ENCODE peak calls at places on chromosomes 11 and 22, in nine cellular contexts. Y is Peyer's patch, U is HepG2, I is OCI-LY7, Z is kidney, C is BE2C, L is uterus, N is mucosa of descending colon, Q is heart right ventricle. X is an unnamed sample. For H3K36me3, the result is how much of the 10 kb centered on the place peaks cover.

GRCh38 chr11:18115360-18116127 is 9.7 kb upstream of the SAAL1 start:
- DNase-seq in Y (peak), Z (no peak), L (peak), Q (no peak), U (peak), I (peak), N (no peak), C (peak), X (peak)

GRCh38 chr11:46363455-46363920 is 16.2 kb downstream of the DGKZ start:
- DNase-seq in L (no peak), Q (peak), C (no peak), I (no peak), U (no peak), Y (no peak), N (no peak), Z (peak), X (no peak)

GRCh38 chr22:26718905-26719304 is 61.5 kb downstream of the MIAT start:
- DNase-seq in U (no peak), N (no peak), C (no peak), I (no peak), Z (no peak), Q (no peak), Y (no peak), L (no peak), X (no peak)

GRCh38 chr22:19483481-19484244 is 3.9 kb downstream of the CDC45 start:
- DNase-seq in I (no peak), Z (no peak), U (no peak), Y (no peak), C (no peak), N (no peak), L (no peak), Q (no peak), X (no peak)

GRCh38 chr11:62676698-62677097 is 2.2 kb downstream of the UBXN1 start:
- DNase-seq in U (no peak), Q (no peak), Y (no peak), I (no peak), Z (no peak), C (no peak), N (peak), L (no peak), X (no peak)

GRCh38 chr11:86201371-86201770 is 43.2 kb upstream of the EED start:
- DNase-seq in C (no peak), L (no peak), Z (no peak), Y (no peak), U (no peak), N (no peak), Q (no peak), I (no peak), X (no peak)

GRCh38 chr11:17979770-17980371 is 33.0 kb downstream of the SERGEF start:
- DNase-seq in Q (no peak), U (peak), L (peak), Y (peak), Z (no peak), I (peak), N (no peak), C (peak), X (no peak)

GRCh38 chr11:12677131-12677530 is 2.9 kb downstream of the TEAD1 start:
- DNase-seq in C (peak), U (no peak), L (no peak), Y (no peak), I (no peak), Z (no peak), Q (no peak), N (no peak), X (peak)

GRCh38 chr11:110430267-110431211 is 791 bp downstream of the FDX1 start:
- DNase-seq in C (no peak), I (peak), Q (peak), L (no peak), N (peak), Z (no peak), U (peak), Y (peak), X (peak)

GRCh38 chr22:25176175-25176574 is 23.5 kb upstream of the CRYBB3 start:
- DNase-seq in U (no peak), I (no peak), Y (no peak), C (no peak), N (no peak), Q (no peak), L (no peak), Z (no peak), X (no peak)

GRCh38 chr22:25176799-25177198 is 22.9 kb upstream of the CRYBB3 start:
- DNase-seq in C (no peak), Z (no peak), U (no peak), N (no peak), Y (no peak), Q (no peak), L (no peak), I (no peak), X (no peak)

GRCh38 chr22:25174888-25175411 is 24.7 kb upstream of the CRYBB3 start:
- DNase-seq in I (no peak), N (no peak), Z (no peak), Q (no peak), L (no peak), C (no peak), Y (no peak), U (no peak), X (no peak)

GRCh38 chr22:25177895-25178294 is 21.8 kb upstream of the CRYBB3 start:
- DNase-seq in Q (no peak), C (no peak), Y (no peak), Z (no peak), I (no peak), N (no peak), U (no peak), L (no peak), X (no peak)

DNA sequence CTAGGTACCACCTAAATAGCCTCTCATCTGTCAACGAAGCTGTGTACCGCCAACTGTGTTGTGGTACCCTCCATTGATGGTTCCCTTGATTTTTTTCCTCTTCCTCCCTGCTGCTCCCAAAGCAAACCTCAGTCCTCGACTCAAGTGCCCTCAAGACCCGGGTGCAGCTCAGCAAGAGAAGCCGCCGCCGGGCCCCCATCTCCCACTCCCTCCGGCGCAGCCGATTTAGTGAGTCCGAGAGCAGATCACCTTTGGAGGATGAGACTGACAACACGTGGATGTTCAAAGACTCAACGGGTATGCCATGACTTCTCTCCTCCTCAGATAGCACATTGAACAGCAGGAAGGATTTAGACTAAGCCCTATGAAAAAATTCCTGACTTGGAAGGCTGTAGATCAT is 22.4 kb upstream of the CRYBB3 start:
- DNase-seq in L (no peak), Q (no peak), I (no peak), N (no peak), Z (no peak), Y (no peak), C (no peak), U (no peak), X (no peak)
- H3K36me3 ChIP-seq in L (under half), Q (under half), I (under half), N (under half), Z (under half), Y (half or more), C (under half), U (half or more), X (under half)

DNA sequence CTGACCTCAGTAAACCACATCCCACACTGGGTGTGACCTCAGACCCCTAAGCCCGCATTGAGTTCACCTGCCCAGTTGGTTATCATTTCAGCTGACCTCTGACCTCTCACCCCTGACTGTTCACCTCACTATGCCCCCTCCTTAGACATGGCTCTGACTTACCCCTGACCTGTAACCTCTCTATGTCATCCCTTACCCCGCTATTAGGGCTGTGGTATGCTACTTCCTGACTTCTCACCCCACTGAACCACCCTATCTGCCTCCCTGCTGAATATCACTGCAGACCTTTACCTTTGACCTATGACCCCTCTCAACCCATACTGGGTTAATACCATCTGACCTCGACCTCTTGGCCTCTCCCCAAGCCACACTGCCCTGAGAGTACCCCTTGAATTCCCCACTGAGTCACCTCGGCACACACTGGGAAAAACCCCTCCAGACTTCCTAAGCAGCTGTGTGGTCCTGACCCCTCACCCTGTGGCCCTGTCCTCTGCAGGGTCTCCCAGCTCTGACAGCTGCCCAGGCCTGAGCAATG is 8.3 kb downstream of the PLCB3 start:
- DNase-seq in L (no peak), Y (no peak), N (no peak), U (no peak), Q (no peak), I (no peak), Z (peak), C (no peak), X (no peak)
- H3K36me3 ChIP-seq in L (under half), Y (half or more), N (under half), U (under half), Q (under half), I (under half), Z (under half), C (under half), X (under half)

DNA sequence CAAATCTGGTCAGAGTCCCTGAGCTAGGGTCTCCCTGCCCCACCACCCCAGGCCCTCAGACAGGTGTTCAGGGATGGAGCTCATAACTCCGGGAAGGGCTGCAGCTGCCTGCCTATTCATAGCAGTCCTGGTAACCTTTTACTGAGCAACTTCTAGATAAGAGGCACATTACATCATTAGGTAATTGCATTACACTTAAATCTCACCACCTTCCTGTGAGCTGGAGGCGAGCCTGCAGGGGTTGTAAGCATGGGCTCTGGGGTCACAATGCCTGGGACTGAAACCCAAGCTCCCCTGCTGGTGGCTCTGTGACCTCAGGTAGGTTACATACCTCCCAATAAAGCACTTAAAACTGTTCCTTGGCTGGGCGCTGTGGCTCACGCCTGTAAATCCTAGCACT is 22.5 kb downstream of the TP53I11 start:
- DNase-seq in Q (no peak), C (no peak), I (no peak), Y (no peak), U (no peak), N (no peak), L (no peak), Z (no peak), X (no peak)
- H3K36me3 ChIP-seq in Q (under half), C (under half), I (under half), Y (under half), U (under half), N (under half), L (under half), Z (under half), X (under half)

GRCh38 chr22:37849089-37849751 is at the start of gene EIF3L:
- DNase-seq in Z (peak), Y (peak), U (peak), C (peak), Q (peak), I (peak), L (peak), N (peak), X (peak)

GRCh38 chr22:37850801-37851200 is 1.6 kb downstream of the EIF3L start:
- DNase-seq in Q (no peak), L (no peak), U (no peak), C (no peak), Y (no peak), N (no peak), Z (no peak), I (no peak), X (no peak)

GRCh38 chr22:37855462-37855861 is 6.2 kb downstream of the EIF3L start:
- DNase-seq in L (no peak), Y (no peak), U (no peak), I (no peak), C (no peak), Z (no peak), Q (no peak), N (no peak), X (no peak)

GRCh38 chr22:37854946-37855345 is 5.7 kb downstream of the EIF3L start:
- DNase-seq in U (no peak), I (no peak), C (no peak), Y (no peak), N (no peak), Z (no peak), Q (no peak), L (no peak), X (no peak)

DNA sequence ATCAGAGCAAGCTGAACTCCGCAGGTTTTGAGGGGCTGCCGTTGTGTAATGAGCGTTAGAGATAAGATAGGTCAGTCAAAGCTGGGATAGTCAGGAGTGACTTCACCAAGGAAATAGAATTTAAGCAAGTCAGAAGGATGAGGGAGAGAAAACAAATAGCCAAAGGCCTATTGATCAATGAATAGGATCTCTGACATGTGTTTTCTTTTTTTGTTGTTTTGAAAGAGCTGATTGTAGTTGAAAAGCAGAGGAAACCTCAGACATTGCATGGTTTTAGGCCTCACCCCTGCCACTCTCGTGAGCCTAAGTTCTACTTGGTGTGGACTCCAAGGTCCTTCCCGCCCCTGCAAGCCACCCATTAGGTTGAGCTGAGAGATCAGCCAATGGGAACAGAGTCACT is 3.2 kb downstream of the EIF3L start:
- DNase-seq in Z (no peak), N (no peak), Q (no peak), I (no peak), U (no peak), Y (no peak), L (no peak), C (no peak), X (no peak)
- H3K36me3 ChIP-seq in Z (under half), N (under half), Q (under half), I (half or more), U (half or more), Y (half or more), L (under half), C (half or more), X (under half)

GRCh38 chr11:100769165-100769564 is 82.1 kb downstream of the ARHGAP42 start:
- DNase-seq in I (no peak), C (no peak), N (no peak), L (no peak), Q (no peak), Y (no peak), Z (no peak), U (no peak), X (no peak)
- H3K36me3 ChIP-seq in I (under half), C (under half), N (under half), L (under half), Q (under half), Y (under half), Z (under half), U (under half), X (under half)

GRCh38 chr22:46024136-46024840 is 47.3 kb upstream of the WNT7B start:
- DNase-seq in N (no peak), U (no peak), Y (no peak), L (peak), I (no peak), C (no peak), Z (peak), Q (no peak), X (no peak)
- H3K36me3 ChIP-seq in N (under half), U (under half), Y (under half), L (under half), I (under half), C (under half), Z (under half), Q (under half), X (under half)

DNA sequence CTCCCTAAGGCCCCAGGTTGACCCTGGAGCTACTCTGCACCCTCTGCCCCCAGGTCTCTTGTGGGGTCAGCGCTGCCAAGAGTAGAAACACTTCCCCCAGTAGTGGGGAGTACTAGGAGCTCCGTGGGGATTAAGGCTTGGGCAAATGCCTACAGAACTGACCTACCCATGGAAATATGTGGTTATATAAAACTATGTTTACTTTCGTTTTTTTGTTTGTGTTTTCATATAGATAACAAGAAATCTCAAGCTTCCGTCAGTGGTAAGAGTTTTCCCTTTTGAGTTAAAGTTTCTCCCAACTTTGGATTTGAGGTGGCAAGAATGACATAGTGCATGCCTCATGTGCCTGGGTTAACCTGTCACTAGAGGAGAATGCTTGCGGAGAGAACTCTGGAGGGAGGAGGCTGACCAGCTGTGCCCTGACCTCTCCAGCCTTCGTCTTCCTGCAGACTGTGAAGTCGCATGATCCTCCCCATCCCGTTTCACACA is 45.5 kb downstream of the MED15 start:
- DNase-seq in L (no peak), I (no peak), Q (no peak), Z (no peak), C (no peak), N (no peak), U (peak), Y (no peak), X (no peak)
- H3K36me3 ChIP-seq in L (under half), I (half or more), Q (under half), Z (under half), C (half or more), N (under half), U (half or more), Y (under half), X (under half)

GRCh38 chr11:36405585-36406367 is 104.3 kb downstream of the TRAF6 start:
- DNase-seq in N (no peak), I (no peak), Z (no peak), Y (no peak), U (no peak), L (no peak), Q (no peak), C (no peak), X (no peak)
- H3K36me3 ChIP-seq in N (under half), I (under half), Z (under half), Y (half or more), U (under half), L (under half), Q (under half), C (under half), X (under half)

X was measured in transverse colon.